ENCODE peak calls at places on chromosomes 11 and 22, in four cellular contexts. A is posterior cingulate gyrus, I is NCI-H2081, U is NCI-H748 treated with DMSO at 0.1 percent for 48 hours. L is an unnamed sample.

GRCh38 chr11:15471709-15472404 is 357.1 kb downstream of the INSC start:
- DNase-seq in A (no peak), I (no peak), U (peak), L (peak)

GRCh38 chr22:20316844-20317401 is 2.9 kb downstream of the DGCR6L start:
- DNase-seq in A (no peak), I (no peak), U (no peak), L (no peak)

GRCh38 chr11:35276396-35276795 is 137.4 kb downstream of the CD44 start:
- DNase-seq in A (peak), I (no peak), U (no peak), L (no peak)

GRCh38 chr22:39277135-39277607 is 32.4 kb upstream of the PDGFB start:
- DNase-seq in A (no peak), I (no peak), U (no peak), L (no peak)

GRCh38 chr11:64607381-64608259 is 16.6 kb downstream of the SLC22A12 start:
- DNase-seq in A (no peak), I (no peak), U (no peak), L (peak)

GRCh38 chr11:76654310-76654851 is 16.2 kb downstream of the LRRC32 start:
- DNase-seq in A (no peak), I (no peak), U (no peak), L (no peak)

GRCh38 chr22:36238348-36239149 is 778 bp downstream of the APOL2 start:
- DNase-seq in A (no peak), I (no peak), U (peak), L (no peak)

GRCh38 chr11:4881188-4881587 is 512 bp upstream of the OR51T1 start:
- DNase-seq in A (no peak), I (no peak), U (no peak), L (no peak)

GRCh38 chr11:70889411-70889810 is 363.0 kb downstream of the SHANK2 start:
- DNase-seq in A (no peak), I (no peak), U (no peak), L (no peak)

GRCh38 chr22:36334838-36335603 is 52.7 kb downstream of the MYH9 start:
- DNase-seq in A (peak), I (no peak), U (no peak), L (no peak)

GRCh38 chr11:4672470-4672869 is 25.2 kb downstream of the OR51E2 start:
- DNase-seq in A (no peak), I (no peak), U (no peak), L (no peak)

GRCh38 chr11:32259641-32260081 is 168.8 kb downstream of the RCN1 start:
- DNase-seq in A (no peak), I (no peak), U (no peak), L (no peak)

GRCh38 chr11:3056296-3057068 is 741 bp downstream of the CARS1 start:
- DNase-seq in A (no peak), I (no peak), U (no peak), L (peak)

GRCh38 chr11:94544832-94545640 is 1.3 kb downstream of the FUT4 start:
- DNase-seq in A (no peak), I (no peak), U (no peak), L (peak)

GRCh38 chr11:75264356-75264755 is 23.8 kb downstream of the TPBGL start:
- DNase-seq in A (no peak), I (no peak), U (no peak), L (no peak)

GRCh38 chr11:129911298-129911697 is 15.9 kb upstream of the NFRKB start:
- DNase-seq in A (no peak), I (no peak), U (no peak), L (no peak)

GRCh38 chr11:18209058-18209457 is 27.5 kb downstream of the SAA4 start:
- DNase-seq in A (no peak), I (no peak), U (no peak), L (peak)

GRCh38 chr11:45209904-45210699 is 63.7 kb downstream of the PRDM11 start:
- DNase-seq in A (peak), I (peak), U (no peak), L (peak)

GRCh38 chr11:7548659-7549283 is 35.0 kb downstream of the PPFIBP2 start:
- DNase-seq in A (no peak), I (no peak), U (no peak), L (peak)

GRCh38 chr22:44012172-44012571 is 11.9 kb upstream of the PARVB start:
- DNase-seq in A (no peak), I (no peak), U (no peak), L (no peak)

GRCh38 chr11:121886005-121886739 is 229.8 kb downstream of the BLID start:
- DNase-seq in A (peak), I (no peak), U (no peak), L (no peak)